ENCODE peak calls at places on chromosomes 13 and 19, in four cellular contexts. One of them, this sample, is unnamed.

GRCh38 chr13:59354665-59355064 is 809.1 kb downstream of the DIAPH3 start:
- DNase-seq in stimulated activated CD4-positive, alpha-beta T cell treated with anti-CD3 and anti-CD28 coated beads, Interleukin-4, amount 100 ng/mL, for 4 hours: no peak
- DNase-seq in brain microvascular endothelial cell: no peak
- DNase-seq in naive B cell: no peak
- DNase-seq in this sample: no peak

GRCh38 chr19:19549804-19550453 is 11.9 kb downstream of the CILP2 start:
- DNase-seq in naive B cell: no peak
- DNase-seq in brain microvascular endothelial cell: no peak
- DNase-seq in stimulated activated CD4-positive, alpha-beta T cell treated with anti-CD3 and anti-CD28 coated beads, Interleukin-4, amount 100 ng/mL, for 4 hours: no peak
- DNase-seq in this sample: no peak

GRCh38 chr19:3986260-3987041 is 1.2 kb upstream of the EEF2 start:
- DNase-seq in stimulated activated CD4-positive, alpha-beta T cell treated with anti-CD3 and anti-CD28 coated beads, Interleukin-4, amount 100 ng/mL, for 4 hours: peak; percentile 61
- DNase-seq in naive B cell: peak; percentile 77
- DNase-seq in brain microvascular endothelial cell: peak; percentile 68
- DNase-seq in this sample: peak; percentile 93

GRCh38 chr19:8208119-8208709 is 956 bp upstream of the CERS4 start:
- DNase-seq in brain microvascular endothelial cell: no peak
- DNase-seq in stimulated activated CD4-positive, alpha-beta T cell treated with anti-CD3 and anti-CD28 coated beads, Interleukin-4, amount 100 ng/mL, for 4 hours: no peak
- DNase-seq in naive B cell: peak; percentile 4
- DNase-seq in this sample: no peak

GRCh38 chr13:30354481-30355404 is 47.4 kb upstream of the KATNAL1 start:
- DNase-seq in naive B cell: no peak
- DNase-seq in brain microvascular endothelial cell: no peak
- DNase-seq in stimulated activated CD4-positive, alpha-beta T cell treated with anti-CD3 and anti-CD28 coated beads, Interleukin-4, amount 100 ng/mL, for 4 hours: no peak
- DNase-seq in this sample: peak; percentile 84

GRCh38 chr13:106348032-106348431 is 187.4 kb downstream of the EFNB2 start:
- DNase-seq in brain microvascular endothelial cell: peak; percentile 68
- DNase-seq in stimulated activated CD4-positive, alpha-beta T cell treated with anti-CD3 and anti-CD28 coated beads, Interleukin-4, amount 100 ng/mL, for 4 hours: no peak
- DNase-seq in naive B cell: no peak
- DNase-seq in this sample: no peak

GRCh38 chr13:78993792-78994191 is 334.8 kb upstream of the OBI1 start:
- DNase-seq in naive B cell: no peak
- DNase-seq in stimulated activated CD4-positive, alpha-beta T cell treated with anti-CD3 and anti-CD28 coated beads, Interleukin-4, amount 100 ng/mL, for 4 hours: no peak
- DNase-seq in brain microvascular endothelial cell: no peak
- DNase-seq in this sample: no peak

GRCh38 chr19:58123354-58123753 is 25.3 kb upstream of the ZSCAN18 start:
- DNase-seq in naive B cell: no peak
- DNase-seq in brain microvascular endothelial cell: no peak
- DNase-seq in stimulated activated CD4-positive, alpha-beta T cell treated with anti-CD3 and anti-CD28 coated beads, Interleukin-4, amount 100 ng/mL, for 4 hours: no peak
- DNase-seq in this sample: no peak

This sample was measured in NAMALWA.